ENCODE peak calls at places on chromosomes 13 and 19, in five cellular contexts. Z is stimulated activated CD8-positive, alpha-beta memory T cell treated with anti-CD3 and anti-CD28 coated beads, Interleukin-15, amount 100 ng/mL, for 48 hours; L is epithelial cell of esophagus; C is activated CD4-positive, alpha-beta T cell treated with anti-CD3 and anti-CD28 coated beads for 4 hours; R is left ventricle myocardium superior. A is an unnamed sample.

GRCh38 chr13:33328691-33329090 is 43.1 kb upstream of the STARD13 start:
- DNase-seq in Z (no peak), L (peak), C (no peak), R (no peak), A (peak)

GRCh38 chr13:57123660-57124059 is 17.1 kb upstream of the PRR20A start:
- DNase-seq in Z (no peak), L (no peak), C (no peak), R (peak), A (peak)

GRCh38 chr13:41751734-41752445 is 209.0 kb downstream of the VWA8 start:
- DNase-seq in Z (no peak), L (no peak), C (no peak), R (no peak), A (no peak)

GRCh38 chr19:50693064-50693975 is 26.3 kb downstream of the SHANK1 start:
- DNase-seq in Z (no peak), L (no peak), C (no peak), R (no peak), A (no peak)

GRCh38 chr19:56639217-56639616 is 3.7 kb upstream of the SMIM17 start:
- DNase-seq in Z (no peak), L (peak), C (no peak), R (no peak), A (peak)

GRCh38 chr19:41351339-41352245 is 2.1 kb downstream of the TGFB1 start:
- DNase-seq in Z (peak), L (peak), C (peak), R (peak), A (peak)

GRCh38 chr19:48900477-48901452 is 653 bp downstream of the NUCB1 start:
- DNase-seq in Z (no peak), L (peak), C (peak), R (no peak), A (no peak)

GRCh38 chr19:19948800-19949199 is 48.1 kb downstream of the ZNF93 start:
- DNase-seq in Z (no peak), L (no peak), C (no peak), R (no peak), A (no peak)

GRCh38 chr13:51721485-51721884 is 82.5 kb downstream of the DHRS12 start:
- DNase-seq in Z (no peak), L (no peak), C (no peak), R (peak), A (no peak)

GRCh38 chr13:30791354-30791921 is 56.1 kb downstream of the ALOX5AP start:
- DNase-seq in Z (no peak), L (no peak), C (no peak), R (peak), A (no peak)

GRCh38 chr13:35810286-35810685 is 320.9 kb downstream of the DCLK1 start:
- DNase-seq in Z (no peak), L (no peak), C (no peak), R (no peak), A (no peak)

GRCh38 chr19:43625918-43626579 is 6.6 kb upstream of the ZNF428 start:
- DNase-seq in Z (no peak), L (peak), C (no peak), R (no peak), A (peak)

GRCh38 chr13:45180713-45181601 is 19.9 kb downstream of the KCTD4 start:
- DNase-seq in Z (no peak), L (peak), C (no peak), R (no peak), A (no peak)

GRCh38 chr19:50826492-50827240 is 3.1 kb upstream of the KLK1 start:
- DNase-seq in Z (no peak), L (no peak), C (no peak), R (no peak), A (no peak)

GRCh38 chr19:46116121-46116520 is 8.4 kb downstream of the IGFL3 start:
- DNase-seq in Z (no peak), L (no peak), C (no peak), R (no peak), A (no peak)

GRCh38 chr13:59673301-59673700 is 490.4 kb downstream of the DIAPH3 start:
- DNase-seq in Z (no peak), L (no peak), C (no peak), R (no peak), A (no peak)

GRCh38 chr19:46299695-46300094 is 2.9 kb downstream of the HIF3A start:
- DNase-seq in Z (no peak), L (no peak), C (no peak), R (peak), A (peak)

GRCh38 chr19:29324717-29325116 is 111.8 kb upstream of the UQCRFS1 start:
- DNase-seq in Z (no peak), L (no peak), C (no peak), R (no peak), A (no peak)

GRCh38 chr19:1621021-1621420 is 15.8 kb upstream of the UQCR11 start:
- DNase-seq in Z (no peak), L (no peak), C (no peak), R (peak), A (no peak)

GRCh38 chr13:76769238-76769859 is 116.9 kb downstream of the KCTD12 start:
- DNase-seq in Z (no peak), L (no peak), C (no peak), R (no peak), A (no peak)

GRCh38 chr13:109331898-109332297 is 454.5 kb downstream of the IRS2 start:
- DNase-seq in Z (no peak), L (no peak), C (no peak), R (no peak), A (no peak)

GRCh38 chr19:1247747-1248453 is 483 bp upstream of the MIDN start:
- DNase-seq in Z (no peak), L (peak), C (peak), R (peak), A (peak)

GRCh38 chr13:111893071-111893606 is 173.8 kb upstream of the SOX1 start:
- DNase-seq in Z (no peak), L (no peak), C (no peak), R (peak), A (no peak)

GRCh38 chr13:91329736-91330135 is 17.8 kb upstream of the MIR17HG start:
- DNase-seq in Z (no peak), L (no peak), C (no peak), R (no peak), A (no peak)

GRCh38 chr19:39199025-39199424 is 2.3 kb downstream of the NCCRP1 start:
- DNase-seq in Z (no peak), L (no peak), C (no peak), R (no peak), A (no peak)

GRCh38 chr19:35476149-35476548 is 14.1 kb downstream of the KRTDAP start:
- DNase-seq in Z (no peak), L (no peak), C (no peak), R (no peak), A (no peak)

GRCh38 chr19:33464733-33465115 is 56.9 kb downstream of the PEPD start:
- DNase-seq in Z (no peak), L (no peak), C (no peak), R (no peak), A (no peak)

GRCh38 chr19:39128511-39129079 is 3.0 kb downstream of the PAK4 start:
- DNase-seq in Z (no peak), L (no peak), C (no peak), R (no peak), A (no peak)

GRCh38 chr19:14472202-14472961 is 2.8 kb downstream of the PTGER1 start:
- DNase-seq in Z (peak), L (peak), C (peak), R (peak), A (peak)

GRCh38 chr19:31350693-31351211 is 1.5 kb upstream of the TSHZ3 start:
- DNase-seq in Z (no peak), L (peak), C (no peak), R (peak), A (no peak)

GRCh38 chr13:88107486-88108044 is 436.4 kb downstream of the SLITRK5 start:
- DNase-seq in Z (no peak), L (no peak), C (no peak), R (no peak), A (no peak)

GRCh38 chr19:8460516-8461298 is 15.9 kb downstream of the HNRNPM start:
- DNase-seq in Z (no peak), L (no peak), C (no peak), R (no peak), A (no peak)